ENCODE peak calls at places on chromosomes 6 and 20, in seven cellular contexts. F is HCT116, C is upper lobe of left lung, N is breast epithelium, V is transverse colon, S is stomach, M is endothelial cell of umbilical vein. Z is an unnamed sample.

GRCh38 chr6:12229332-12229731 is 60.8 kb upstream of the EDN1 start:
- DNase-seq in C (no peak), N (no peak), F (no peak), M (no peak), S (no peak), V (no peak), Z (no peak)

GRCh38 chr6:13355043-13355945 is 27.0 kb upstream of the TBC1D7 start:
- DNase-seq in V (no peak), C (no peak), N (peak; percentile 21), F (peak; percentile 35), S (no peak), M (peak; percentile 69), Z (no peak)

GRCh38 chr6:123945386-123945785 is 141.7 kb downstream of the NKAIN2 start:
- DNase-seq in M (no peak), N (no peak), C (no peak), S (no peak), F (no peak), V (no peak), Z (no peak)

GRCh38 chr6:100465701-100466409 is 1.1 kb upstream of the SIM1 start:
- DNase-seq in V (no peak), C (no peak), N (no peak), F (no peak), M (no peak), S (no peak), Z (no peak)

GRCh38 chr6:132973556-132973993 is 159.2 kb downstream of the RPS12 start:
- DNase-seq in V (no peak), C (no peak), N (no peak), M (no peak), F (no peak), S (no peak), Z (no peak)

GRCh38 chr6:115901896-115902295 is 158.8 kb downstream of the FRK start:
- DNase-seq in M (no peak), C (no peak), V (no peak), F (no peak), S (no peak), N (no peak), Z (no peak)

GRCh38 chr6:159043986-159044385 is 805 bp downstream of the TAGAP start:
- DNase-seq in C (peak; percentile 51), S (no peak), V (no peak), N (no peak), F (no peak), M (no peak), Z (no peak)

GRCh38 chr6:39273394-39273793 is 40.8 kb downstream of the KCNK17 start:
- DNase-seq in C (peak; percentile 25), V (peak; percentile 41), F (no peak), M (no peak), S (peak; percentile 73), N (no peak), Z (no peak)

GRCh38 chr6:137309078-137309762 is 90.0 kb upstream of the IFNGR1 start:
- DNase-seq in V (peak; percentile 82), S (peak; percentile 86), N (peak; percentile 78), M (peak; percentile 74), C (peak; percentile 93), F (peak; percentile 22), Z (no peak)

GRCh38 chr6:27130668-27131428 is 116.7 kb upstream of the PRSS16 start:
- DNase-seq in V (no peak), F (no peak), N (no peak), C (no peak), M (peak; percentile 7), S (no peak), Z (no peak)

GRCh38 chr20:4726710-4727391 is 5.1 kb downstream of the PRND start:
- DNase-seq in M (peak; percentile 51), N (no peak), V (peak; percentile 20), F (no peak), S (no peak), C (no peak), Z (no peak)

GRCh38 chr6:17998003-17998402 is 10.6 kb upstream of the KIF13A start:
- DNase-seq in M (no peak), F (no peak), V (no peak), C (no peak), N (no peak), S (no peak), Z (no peak)

GRCh38 chr6:151440930-151441329 is 11.0 kb downstream of the RMND1 start:
- DNase-seq in C (no peak), F (no peak), V (no peak), S (no peak), N (no peak), M (peak; percentile 30), Z (no peak)

GRCh38 chr6:13614126-13614925 is 809 bp upstream of the NOL7 start:
- DNase-seq in C (peak; percentile 47), S (peak; percentile 50), N (no peak), M (no peak), F (no peak), V (peak; percentile 59), Z (no peak)

GRCh38 chr6:83258517-83258916 is 65.4 kb downstream of the RWDD2A start:
- DNase-seq in N (no peak), M (no peak), F (no peak), C (no peak), V (no peak), S (no peak), Z (no peak)

GRCh38 chr6:6057442-6058053 is 50.8 kb upstream of the NRN1 start:
- DNase-seq in M (peak; percentile 57), F (peak; percentile 35), C (no peak), V (no peak), S (no peak), N (no peak), Z (no peak)

GRCh38 chr20:19849341-19850189 is 91.5 kb downstream of the RIN2 start:
- DNase-seq in M (peak; percentile 72), V (no peak), F (no peak), S (no peak), C (no peak), N (no peak), Z (no peak)

GRCh38 chr20:11849270-11849920 is 68.3 kb upstream of the BTBD3 start:
- DNase-seq in V (no peak), N (no peak), C (no peak), S (no peak), M (no peak), F (no peak), Z (no peak)

GRCh38 chr6:26043389-26044139 is 43.7 kb upstream of the HFE start:
- DNase-seq in C (peak; percentile 65), F (no peak), N (peak; percentile 83), M (peak; percentile 96), S (peak; percentile 76), V (peak; percentile 82), Z (no peak)
- TF ChIP-seq POLR2A in C (peak; percentile 90), F (no peak), N (peak; percentile 95), M (peak; percentile 89), S (peak; percentile 99), V (peak; percentile 99), Z (peak; percentile 86)

DNA sequence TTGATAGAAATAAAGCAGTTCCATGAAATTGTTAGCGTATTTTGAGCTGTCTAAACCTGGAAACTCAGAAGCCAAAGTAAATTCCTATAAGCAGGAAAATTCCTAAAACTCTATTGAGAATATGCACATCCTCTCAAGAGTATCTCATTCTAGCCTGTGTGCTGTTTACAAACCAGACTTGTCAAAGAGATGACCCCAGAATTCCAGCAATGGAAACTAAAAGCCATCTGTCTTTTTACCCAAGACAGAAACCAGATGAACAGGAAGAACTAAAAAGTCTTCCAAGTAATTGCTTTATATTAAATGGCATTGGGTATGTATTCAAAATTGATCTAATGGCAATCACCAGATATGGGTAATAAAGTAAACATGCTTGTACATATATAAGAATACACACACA is 92.6 kb downstream of the COL19A1 start:
- DNase-seq in V (no peak), F (no peak), N (no peak), S (no peak), C (no peak), M (no peak), Z (no peak)
- TF ChIP-seq POLR2AphosphoS5 in V (no peak), F (no peak), N (no peak), S (no peak), C (no peak), M (no peak), Z (no peak)

GRCh38 chr20:59006167-59006863 is 739 bp downstream of the CTSZ start:
- DNase-seq in N (no peak), C (peak; percentile 28), M (peak; percentile 34), S (no peak), V (peak; percentile 56), F (no peak), Z (no peak)

GRCh38 chr20:59005523-59006166 is 1.4 kb downstream of the CTSZ start:
- DNase-seq in M (no peak), N (no peak), V (no peak), C (no peak), F (no peak), S (no peak), Z (no peak)

GRCh38 chr20:59003836-59004492 is 3.1 kb downstream of the CTSZ start:
- DNase-seq in C (no peak), S (no peak), F (no peak), N (no peak), V (no peak), M (no peak), Z (no peak)

GRCh38 chr20:59004493-59004762 is 2.6 kb downstream of the CTSZ start:
- DNase-seq in V (peak; percentile 80), F (no peak), S (peak; percentile 61), C (peak; percentile 68), N (no peak), M (no peak), Z (no peak)

DNA sequence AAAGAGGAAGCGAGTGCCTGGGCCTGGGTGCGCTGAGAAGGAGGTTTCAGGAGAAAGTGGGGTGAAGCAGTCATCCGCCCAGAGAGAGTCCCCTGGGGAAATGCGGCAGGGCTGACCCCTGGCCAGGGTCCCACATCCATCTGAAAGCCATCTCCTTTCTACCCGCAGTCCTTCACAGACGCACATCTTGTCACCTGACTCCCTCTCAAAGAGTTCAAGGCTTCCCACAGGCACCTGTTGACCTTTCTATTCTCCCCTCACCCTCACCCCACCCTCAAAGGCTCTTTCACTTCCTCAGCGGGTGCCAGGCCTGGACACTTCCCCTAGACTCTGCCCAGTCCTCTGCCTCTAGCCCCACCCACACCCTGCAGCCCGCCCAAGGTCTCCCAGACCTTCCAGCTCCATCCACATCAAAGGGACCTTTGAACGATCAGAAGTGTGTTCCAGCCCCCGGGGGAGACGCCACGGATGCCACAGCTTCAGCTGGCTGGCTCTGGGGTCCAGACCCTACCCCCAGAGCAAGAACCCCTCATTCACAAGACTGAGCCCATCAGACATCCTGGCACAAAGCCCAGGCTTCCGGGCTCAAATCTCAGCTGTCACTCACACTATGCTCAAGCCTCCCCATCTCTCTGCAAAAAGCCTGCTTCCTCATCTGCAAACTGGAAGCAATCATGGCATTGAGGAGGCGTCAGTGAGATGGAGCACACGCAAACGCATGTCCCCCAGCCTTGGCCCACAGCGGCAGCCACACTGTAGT is 2.1 kb downstream of the CTSZ start:
- DNase-seq in C (peak; percentile 83), F (no peak), S (peak; percentile 48), V (peak; percentile 86), M (peak; percentile 63), N (no peak), Z (peak; percentile 86)
- TF ChIP-seq POLR2A in C (no peak), F (no peak), S (no peak), V (no peak), M (no peak), N (no peak), Z (peak; percentile 74)

DNA sequence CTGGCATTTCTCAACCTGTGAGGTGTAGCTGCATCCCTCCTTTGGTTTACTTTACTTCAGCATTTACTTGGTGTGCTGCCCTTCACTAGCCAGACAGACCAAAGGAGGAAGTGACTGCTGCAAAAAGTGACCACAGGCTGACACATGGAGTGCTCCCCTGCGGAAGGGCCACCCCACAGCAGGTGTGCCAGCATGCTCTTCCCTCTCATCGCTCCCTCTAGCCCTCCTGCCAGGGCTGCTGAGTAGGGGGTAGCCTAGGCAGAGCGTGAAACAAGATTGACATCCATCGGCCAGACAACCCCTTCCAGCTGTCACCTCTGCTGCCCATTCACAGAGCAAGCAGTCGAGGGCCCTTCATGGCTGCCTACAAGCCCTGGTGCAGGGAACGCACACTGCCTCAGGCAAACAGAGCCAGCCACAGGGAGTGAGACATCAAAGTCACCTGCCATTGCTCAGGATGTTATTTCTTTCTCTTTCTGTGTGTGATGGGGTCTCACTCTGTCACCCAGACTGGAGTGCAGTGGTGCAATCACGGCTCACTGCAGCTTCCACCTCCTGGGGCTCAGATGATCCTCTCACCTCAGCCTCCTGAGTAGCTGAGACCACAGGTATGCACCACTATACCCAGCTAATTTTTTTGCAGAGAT is 102.0 kb upstream of the RPS6KA2 start:
- DNase-seq in V (no peak), C (no peak), S (no peak), N (no peak), M (no peak), F (no peak), Z (no peak)
- TF ChIP-seq POLR2AphosphoS5 in V (no peak), C (no peak), S (no peak), N (no peak), M (no peak), F (no peak), Z (no peak)